ENCODE peak calls at places on chromosomes 16 and 17, in nine cellular contexts. T, U, J, L, P, N, O, S and H are unnamed samples.

GRCh38 chr17:44556114-44556853 is 1.0 kb upstream of the FZD2 start:
- DNase-seq in U (no peak), S (peak), T (peak), L (peak), N (peak), J (no peak), P (peak), O (peak), H (peak)

GRCh38 chr17:76102944-76103273 is 678 bp downstream of the EXOC7 start:
- DNase-seq in T (no peak), N (no peak), U (no peak), S (no peak), J (no peak), L (no peak), P (no peak), O (no peak), H (no peak)

GRCh38 chr16:54873081-54873480 is 57.6 kb upstream of the IRX5 start:
- DNase-seq in S (peak), O (no peak), T (no peak), J (no peak), U (no peak), L (no peak), P (no peak), N (no peak), H (peak)

GRCh38 chr17:58324409-58325288 is 3.9 kb downstream of the TSPOAP1 start:
- DNase-seq in U (no peak), J (peak), T (no peak), S (peak), O (peak), N (no peak), P (peak), L (peak), H (peak)

GRCh38 chr17:80678621-80679020 is 134.0 kb downstream of the RPTOR start:
- DNase-seq in P (no peak), N (no peak), O (no peak), S (no peak), L (no peak), J (peak), T (peak), U (no peak), H (peak)

GRCh38 chr17:70521821-70522256 is 352.5 kb downstream of the KCNJ2 start:
- DNase-seq in J (peak), N (no peak), L (peak), P (peak), O (peak), U (no peak), T (no peak), S (no peak), H (no peak)

GRCh38 chr17:66713533-66714042 is 121.3 kb upstream of the CACNG5 start:
- DNase-seq in T (no peak), P (no peak), S (no peak), U (no peak), N (peak), O (no peak), L (no peak), J (no peak), H (no peak)

GRCh38 chr17:46045639-46046038 is 46.6 kb downstream of the STH start:
- DNase-seq in O (no peak), S (no peak), T (no peak), L (no peak), N (no peak), P (no peak), U (no peak), J (no peak), H (peak)

GRCh38 chr16:86227801-86228200 is 282.5 kb upstream of the FOXF1 start:
- DNase-seq in O (peak), J (no peak), S (no peak), U (no peak), N (no peak), L (no peak), P (no peak), T (no peak), H (no peak)

GRCh38 chr17:35214192-35214591 is 20.0 kb upstream of the SLC35G3 start:
- DNase-seq in J (no peak), S (no peak), P (no peak), N (no peak), U (no peak), O (no peak), L (no peak), T (peak), H (no peak)

GRCh38 chr17:35244345-35245195 is 1.7 kb downstream of the SLFN5 start:
- DNase-seq in O (peak), L (peak), P (peak), J (no peak), U (peak), N (peak), S (peak), T (peak), H (peak)

DNA sequence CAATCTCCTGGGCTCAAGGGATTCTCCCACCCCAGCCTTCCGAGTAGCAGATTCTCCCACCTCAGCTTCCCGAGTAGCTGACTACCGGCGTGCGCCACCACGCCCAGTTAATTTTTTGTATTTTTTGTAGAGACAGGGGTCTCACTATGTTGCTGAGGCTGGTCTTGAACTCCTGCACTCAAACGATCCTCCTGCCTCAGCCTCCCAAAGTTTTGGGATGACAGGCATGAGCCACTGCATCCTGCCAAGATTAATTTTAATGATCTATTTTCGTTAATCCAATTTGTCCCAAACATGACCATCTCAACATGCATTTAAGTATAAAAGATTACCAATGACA is 1.2 kb downstream of the ZC3H7A start:
- DNase-seq in S (no peak), O (no peak), P (no peak), U (no peak), T (no peak), L (no peak), J (no peak), N (no peak), H (no peak)
- H3K4me3 ChIP-seq in S (peak), O (peak), P (peak), U (peak), T (peak), L (peak), J (peak), N (peak), H (peak)

GRCh38 chr16:66389256-66390175 is 23.0 kb downstream of the CDH5 start:
- DNase-seq in S (no peak), P (no peak), L (no peak), N (no peak), T (no peak), U (no peak), O (peak), J (no peak), H (no peak)

GRCh38 chr16:66388350-66389139 is 22.1 kb downstream of the CDH5 start:
- DNase-seq in J (peak), O (peak), L (no peak), P (no peak), T (no peak), S (no peak), N (no peak), U (no peak), H (no peak)

GRCh38 chr16:66386629-66387622 is 20.4 kb downstream of the CDH5 start:
- DNase-seq in N (no peak), T (no peak), L (peak), U (no peak), J (peak), P (no peak), S (no peak), O (peak), H (no peak)

GRCh38 chr16:66385415-66385814 is 18.9 kb downstream of the CDH5 start:
- DNase-seq in P (no peak), J (no peak), N (no peak), L (no peak), S (no peak), U (no peak), O (no peak), T (no peak), H (no peak)

DNA sequence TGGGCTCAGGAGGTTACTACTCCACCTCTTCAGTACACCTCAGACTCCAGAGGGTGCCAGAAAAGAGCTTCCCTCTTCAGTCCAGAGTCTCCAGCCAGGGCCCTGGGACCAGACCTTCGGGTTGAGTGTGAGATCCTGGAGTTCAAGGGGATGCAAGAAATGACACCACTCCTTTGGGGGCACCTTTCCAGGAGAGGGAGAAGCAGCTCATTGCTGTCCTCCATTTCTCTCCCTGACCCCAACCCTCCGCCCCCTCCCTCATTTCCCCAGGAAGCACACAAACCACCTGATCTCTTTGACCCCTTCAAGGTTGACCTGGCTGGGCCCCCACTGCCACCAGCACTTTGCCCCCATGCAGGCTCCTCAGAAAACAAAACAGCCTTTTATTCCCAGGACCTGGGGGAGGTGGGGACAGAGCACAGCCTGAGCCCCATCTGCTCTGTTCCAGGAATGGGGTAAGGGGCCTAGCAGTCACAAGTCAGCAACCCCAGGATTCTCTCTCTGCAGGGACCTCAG is 21.4 kb downstream of the CDH5 start:
- DNase-seq in T (no peak), O (peak), N (no peak), S (no peak), J (peak), L (no peak), P (no peak), U (no peak), H (no peak)
- TF ChIP-seq CTCF in T (no peak), O (no peak), N (no peak), S (no peak), J (no peak), L (no peak), P (no peak), U (no peak), H (no peak)

GRCh38 chr16:81094771-81095251 is 1.4 kb downstream of the GCSH start:
- DNase-seq in U (no peak), P (no peak), S (no peak), L (no peak), N (no peak), O (no peak), T (no peak), J (no peak), H (no peak)
- H3K4me3 ChIP-seq in U (peak), P (no peak), S (peak), L (no peak), N (peak), O (peak), T (no peak), J (peak), H (peak)

DNA sequence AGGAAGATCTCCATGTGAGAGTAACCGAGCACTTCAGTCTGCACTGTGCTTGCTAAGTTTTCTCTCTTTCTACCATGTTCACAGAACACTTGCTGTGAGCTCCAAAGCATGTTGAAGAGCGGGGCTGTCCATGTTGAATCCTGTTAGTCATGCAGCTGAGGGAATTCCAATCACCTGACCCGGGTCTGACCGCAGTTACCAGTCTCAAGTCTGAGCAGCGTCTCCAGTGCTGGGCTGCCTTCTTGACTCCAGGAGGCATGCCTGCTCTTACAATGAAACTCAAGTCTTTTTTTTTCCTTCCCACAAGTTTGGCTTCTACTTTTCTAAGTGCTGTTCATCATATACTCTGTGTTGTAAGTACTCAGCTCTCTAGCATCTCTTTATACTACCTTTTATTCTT is 44.3 kb downstream of the HOXB1 start:
- DNase-seq in N (peak), U (no peak), J (no peak), S (no peak), O (no peak), L (no peak), T (no peak), P (no peak), H (peak)
- TF ChIP-seq CTCF in N (no peak), U (no peak), J (no peak), S (no peak), O (no peak), L (no peak), T (no peak), P (no peak), H (peak)